ENCODE peak calls at places on chromosome 7, in four cellular contexts. Z is A549, Q is HepG2, O is K562. U is an unnamed sample. For H3K4me1, the result is how much of the 10 kb centered on the place peaks cover.

GRCh38 chr7:77680266-77680665 is 16.0 kb upstream of the RSBN1L start:
- DNase-seq in Z (no peak), Q (no peak), O (no peak), U (no peak)

GRCh38 chr7:14389052-14389988 is 399.9 kb upstream of the ETV1 start:
- DNase-seq in Z (no peak), Q (no peak), O (no peak), U (no peak)

GRCh38 chr7:148299335-148299734 is 291.2 kb upstream of the C7orf33 start:
- DNase-seq in Z (no peak), Q (peak), O (no peak), U (no peak)

GRCh38 chr7:111232249-111233084 is 141.5 kb downstream of the LRRN3 start:
- DNase-seq in Z (peak), Q (peak), O (no peak), U (no peak)

GRCh38 chr7:96287168-96287567 is 34.7 kb downstream of the SLC25A13 start:
- DNase-seq in Z (no peak), Q (no peak), O (no peak), U (no peak)

GRCh38 chr7:31410265-31410664 is 69.7 kb upstream of the NEUROD6 start:
- DNase-seq in Z (no peak), Q (no peak), O (no peak), U (no peak)

GRCh38 chr7:151899513-151900360 is 22.8 kb upstream of the PRKAG2 start:
- DNase-seq in Z (no peak), Q (no peak), O (no peak), U (no peak)

GRCh38 chr7:30469303-30469702 is 9.3 kb downstream of the NOD1 start:
- DNase-seq in Z (peak), Q (peak), O (no peak), U (peak)

GRCh38 chr7:105871142-105871541 is 5.3 kb downstream of the ATXN7L1 start:
- DNase-seq in Z (no peak), Q (no peak), O (no peak), U (no peak)

GRCh38 chr7:133253522-133253882 is 624 bp downstream of the EXOC4 start:
- DNase-seq in Z (peak), Q (peak), O (peak), U (no peak)

GRCh38 chr7:95628831-95629439 is 32.6 kb upstream of the PDK4 start:
- DNase-seq in Z (peak), Q (no peak), O (no peak), U (no peak)

GRCh38 chr7:150857276-150858055 is 5.1 kb downstream of the AOC1 start:
- DNase-seq in Z (no peak), Q (no peak), O (no peak), U (no peak)

GRCh38 chr7:130144632-130145171 is 60.5 kb downstream of the TMEM209 start:
- DNase-seq in Z (peak), Q (peak), O (no peak), U (no peak)

GRCh38 chr7:47361229-47361628 is 220.7 kb downstream of the TNS3 start:
- DNase-seq in Z (no peak), Q (no peak), O (no peak), U (no peak)

GRCh38 chr7:51314726-51315125 is 1.9 kb downstream of the COBL start:
- DNase-seq in Z (no peak), Q (no peak), O (no peak), U (no peak)

GRCh38 chr7:74535951-74536356 is 82.2 kb downstream of the GTF2IRD1 start:
- DNase-seq in Z (no peak), Q (peak), O (no peak), U (no peak)

GRCh38 chr7:36224916-36225858 is 72.1 kb downstream of the EEPD1 start:
- DNase-seq in Z (no peak), Q (no peak), O (no peak), U (peak)

GRCh38 chr7:41763626-41764025 is 60.7 kb upstream of the INHBA start:
- DNase-seq in Z (no peak), Q (no peak), O (no peak), U (no peak)

GRCh38 chr7:45695249-45695995 is 121.3 kb downstream of the ADCY1 start:
- DNase-seq in Z (no peak), Q (no peak), O (no peak), U (no peak)

GRCh38 chr7:37395618-37396259 is 52.9 kb downstream of the ELMO1 start:
- DNase-seq in Z (no peak), Q (no peak), O (no peak), U (no peak)

GRCh38 chr7:1707756-1708611 is 37.9 kb downstream of the ELFN1 start:
- DNase-seq in Z (no peak), Q (no peak), O (no peak), U (no peak)

GRCh38 chr7:91784469-91784868 is 96.0 kb downstream of the MTERF1 start:
- DNase-seq in Z (peak), Q (no peak), O (peak), U (no peak)

GRCh38 chr7:150964593-150965111 is 13.5 kb downstream of the KCNH2 start:
- DNase-seq in Z (no peak), Q (no peak), O (peak), U (peak)

GRCh38 chr7:96933067-96933645 is 72.2 kb upstream of the DLX6 start:
- DNase-seq in Z (no peak), Q (no peak), O (no peak), U (no peak)

GRCh38 chr7:10889266-10889898 is 84.3 kb upstream of the PHF14 start:
- DNase-seq in Z (peak), Q (peak), O (peak), U (peak)

GRCh38 chr7:50266893-50267386 is 37.6 kb upstream of the IKZF1 start:
- DNase-seq in Z (no peak), Q (no peak), O (peak), U (no peak)

GRCh38 chr7:72781161-72781560 is 46.8 kb downstream of the TYW1B start:
- DNase-seq in Z (no peak), Q (no peak), O (peak), U (peak)

GRCh38 chr7:98613601-98614425 is 3.3 kb upstream of the NPTX2 start:
- DNase-seq in Z (peak), Q (no peak), O (peak), U (peak)

GRCh38 chr7:100964630-100965029 is 4.7 kb upstream of the MUC12 start:
- DNase-seq in Z (no peak), Q (no peak), O (no peak), U (no peak)

GRCh38 chr7:96308253-96308949 is 13.5 kb downstream of the SLC25A13 start:
- DNase-seq in Z (no peak), Q (peak), O (peak), U (peak)

GRCh38 chr7:74355091-74355490 is 65.9 kb downstream of the CLIP2 start:
- DNase-seq in Z (peak), Q (peak), O (peak), U (no peak)

GRCh38 chr7:155531686-155532085 is 14.7 kb downstream of the CNPY1 start:
- DNase-seq in Z (no peak), Q (peak), O (no peak), U (no peak)

GRCh38 chr7:151756076-151756731 is 120.7 kb downstream of the PRKAG2 start:
- DNase-seq in Z (no peak), Q (no peak), O (peak), U (no peak)

GRCh38 chr7:20026762-20027161 is 190.4 kb downstream of the MACC1 start:
- DNase-seq in Z (no peak), Q (no peak), O (no peak), U (peak)

GRCh38 chr7:45893996-45894664 is 5.8 kb downstream of the IGFBP1 start:
- DNase-seq in Z (no peak), Q (no peak), O (no peak), U (no peak)

GRCh38 chr7:1999278-1999984 is 233.3 kb downstream of the MAD1L1 start:
- DNase-seq in Z (no peak), Q (no peak), O (no peak), U (no peak)

DNA sequence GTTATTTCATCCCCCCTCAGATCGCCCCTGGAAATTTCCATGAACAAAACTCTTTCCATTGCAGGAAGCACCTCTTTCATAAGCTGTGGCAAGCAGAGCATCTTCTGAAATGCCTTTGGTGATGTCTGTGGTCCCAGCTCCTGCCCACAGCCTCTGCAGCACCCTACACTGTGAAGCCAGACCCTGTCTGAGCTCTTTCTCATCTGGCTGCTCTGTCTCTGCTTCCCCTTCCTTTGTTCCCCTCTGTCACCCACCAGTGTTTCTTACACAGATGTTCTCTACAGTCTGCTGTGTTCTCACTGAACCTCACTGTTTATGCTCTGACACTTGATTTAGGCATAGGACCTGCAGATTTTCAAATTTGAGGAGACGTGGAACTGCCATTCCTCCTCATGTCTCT is 1.9 kb upstream of the TAS2R39 start:
- DNase-seq in Z (no peak), Q (no peak), O (no peak), U (no peak)
- H3K4me1 ChIP-seq in Z (under half), Q (under half), O (under half), U (under half)

GRCh38 chr7:123437447-123437995 is 96.9 kb downstream of the IQUB start:
- DNase-seq in Z (no peak), Q (no peak), O (no peak), U (no peak)
- H3K4me3 ChIP-seq in Z (no peak), Q (no peak), O (no peak), U (no peak)

GRCh38 chr7:18521945-18522566 is 26.5 kb downstream of the HDAC9 start:
- DNase-seq in Z (no peak), Q (no peak), O (no peak), U (no peak)

GRCh38 chr7:18524248-18524647 is 28.7 kb downstream of the HDAC9 start:
- DNase-seq in Z (no peak), Q (no peak), O (no peak), U (no peak)

GRCh38 chr7:18518555-18518954 is 23.0 kb downstream of the HDAC9 start:
- DNase-seq in Z (no peak), Q (no peak), O (no peak), U (no peak)

GRCh38 chr7:18521236-18521589 is 25.7 kb downstream of the HDAC9 start:
- DNase-seq in Z (no peak), Q (no peak), O (no peak), U (no peak)

GRCh38 chr7:18520450-18521235 is 25.1 kb downstream of the HDAC9 start:
- DNase-seq in Z (no peak), Q (no peak), O (no peak), U (no peak)
- TF ChIP-seq JUNB in Z (no peak), Q (no peak), O (no peak), U (no peak)

DNA sequence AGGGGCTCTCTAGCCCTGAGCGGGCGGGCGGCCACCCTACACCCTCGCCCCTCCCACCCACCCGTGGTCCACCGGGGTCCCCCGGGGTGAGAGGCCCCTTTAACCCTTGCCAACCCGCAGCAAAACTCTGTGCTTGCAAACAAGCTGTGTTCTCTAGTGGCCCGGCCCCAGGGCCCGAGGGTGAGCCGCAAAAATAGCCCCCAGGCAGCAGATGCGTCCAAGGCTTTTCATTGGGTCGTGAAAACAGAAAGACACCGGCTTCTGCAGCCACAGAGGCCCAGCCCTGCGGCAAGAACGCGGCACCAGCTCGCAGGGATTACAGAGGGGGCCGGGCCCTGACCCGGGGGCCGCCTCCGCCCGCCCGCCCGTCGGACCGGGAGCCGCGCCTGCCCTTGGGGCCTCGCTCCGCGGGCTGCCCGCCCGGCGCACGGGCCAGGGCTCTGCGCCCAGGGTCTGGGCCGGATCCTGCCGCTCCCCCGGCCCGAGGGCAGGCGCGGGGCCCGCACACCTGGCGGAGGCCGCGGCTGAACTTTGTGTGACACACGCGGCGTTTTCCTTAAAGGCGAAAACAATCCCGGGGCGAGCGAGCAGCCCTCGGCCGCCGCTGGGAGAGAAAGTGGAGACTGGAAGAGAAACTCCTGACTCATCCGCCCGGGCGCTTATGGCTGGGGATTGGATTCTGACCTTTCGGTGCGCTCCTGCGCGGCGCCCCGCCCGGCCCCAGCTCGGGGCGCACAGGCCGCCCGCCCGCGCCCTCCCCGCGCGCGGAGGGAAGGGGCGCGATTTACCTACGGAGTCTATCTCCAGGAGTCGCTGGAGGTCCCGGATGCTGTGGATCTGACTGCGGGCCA is 2.8 kb downstream of the PDGFA start:
- DNase-seq in Z (peak), Q (peak), O (peak), U (peak)
- H3K4me1 ChIP-seq in Z (under half), Q (under half), O (half or more), U (under half)

GRCh38 chr7:112481337-112481736 is 546 bp downstream of the LSMEM1 start:
- DNase-seq in Z (no peak), Q (no peak), O (no peak), U (no peak)

GRCh38 chr7:112487457-112487856 is 6.7 kb downstream of the LSMEM1 start:
- DNase-seq in Z (no peak), Q (no peak), O (peak), U (no peak)

GRCh38 chr7:112485766-112486165 is 5.0 kb downstream of the LSMEM1 start:
- DNase-seq in Z (no peak), Q (no peak), O (no peak), U (no peak)

GRCh38 chr7:112484671-112485097 is 3.9 kb downstream of the LSMEM1 start:
- DNase-seq in Z (peak), Q (peak), O (peak), U (no peak)

GRCh38 chr7:112481833-112482669 is 1.3 kb downstream of the LSMEM1 start:
- DNase-seq in Z (peak), Q (no peak), O (peak), U (peak)
- H3K4me3 ChIP-seq in Z (no peak), Q (no peak), O (no peak), U (no peak)

GRCh38 chr7:44109991-44110390 is 5.8 kb downstream of the AEBP1 start:
- DNase-seq in Z (no peak), Q (no peak), O (no peak), U (no peak)

GRCh38 chr7:44108768-44109750 is 4.9 kb downstream of the AEBP1 start:
- DNase-seq in Z (no peak), Q (no peak), O (no peak), U (no peak)

GRCh38 chr7:44111759-44112158 is 7.6 kb downstream of the AEBP1 start:
- DNase-seq in Z (no peak), Q (no peak), O (no peak), U (no peak)

GRCh38 chr7:44112231-44112996 is 8.3 kb downstream of the AEBP1 start:
- DNase-seq in Z (no peak), Q (no peak), O (peak), U (peak)

GRCh38 chr7:44110724-44111635 is 6.8 kb downstream of the AEBP1 start:
- DNase-seq in Z (no peak), Q (no peak), O (no peak), U (no peak)
- TF ChIP-seq JUNB in Z (no peak), Q (no peak), O (no peak), U (no peak)

DNA sequence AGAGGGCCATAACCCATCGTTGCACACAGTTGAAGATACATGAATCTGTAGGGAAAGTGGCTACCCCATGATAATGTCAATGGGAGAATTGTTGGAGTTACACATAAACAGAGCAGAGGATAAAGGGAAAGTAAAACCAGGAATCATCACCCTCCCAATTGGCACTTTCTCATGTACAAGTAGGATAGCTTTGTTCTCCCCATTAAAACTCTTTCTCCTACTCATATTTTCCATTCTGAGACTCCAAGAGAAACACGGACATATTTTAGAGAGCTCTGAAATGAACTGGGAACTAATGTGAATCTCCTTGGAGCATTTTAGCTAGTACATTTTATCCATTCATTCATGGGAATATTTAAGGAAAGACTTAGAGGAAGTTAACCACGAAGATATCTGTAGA is 17.2 kb upstream of the LRRC17 start:
- DNase-seq in Z (no peak), Q (no peak), O (no peak), U (no peak)
- H3K4me1 ChIP-seq in Z (under half), Q (under half), O (under half), U (under half)

DNA sequence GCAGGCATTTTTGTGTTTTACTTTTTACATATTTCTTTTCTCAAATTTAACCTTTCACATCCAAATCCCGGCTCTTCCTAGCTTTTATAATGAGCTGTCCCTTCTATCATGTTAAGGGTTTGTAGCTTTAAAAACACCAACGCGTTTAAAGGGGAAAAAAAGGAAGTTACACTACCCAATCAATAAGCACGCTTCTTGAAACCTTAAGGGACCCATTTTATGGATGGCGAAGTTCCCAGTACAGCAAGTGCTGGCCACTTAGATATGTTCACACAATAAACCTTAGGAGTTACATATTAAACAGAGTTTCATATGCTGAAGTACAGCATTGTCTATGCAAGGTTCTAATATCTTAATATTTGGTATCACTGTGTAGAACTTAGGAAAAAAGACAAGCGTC is 1.8 kb downstream of the GNG11 start:
- DNase-seq in Z (peak), Q (no peak), O (no peak), U (no peak)
- H3K4me3 ChIP-seq in Z (peak), Q (no peak), O (no peak), U (no peak)